ENCODE peak calls at places on chromosome 22, in ten cellular contexts. Z is BE2C; Q is GM23248; W is ovary; H is aorta; R is SJSA1; G is EL; B is activated CD4-positive, alpha-beta T cell treated with anti-CD3 and anti-CD28 coated beads for 24 hours; O is T47D; K is stimulated activated CD8-positive, alpha-beta memory T cell treated with anti-CD3 and anti-CD28 coated beads, Interleukin-15, amount 100 ng/mL, for 1 hour. F is an unnamed sample.

GRCh38 chr22:44361391-44362126 is 48.8 kb upstream of the SHISAL1 start:
- DNase-seq in Z (no peak), Q (no peak), W (peak; percentile 22), H (peak; percentile 39), R (no peak), G (no peak), B (no peak), O (peak; percentile 13), K (no peak), F (no peak)

GRCh38 chr22:40498454-40499186 is 128.2 kb downstream of the SGSM3 start:
- DNase-seq in Z (no peak), Q (peak; percentile 89), W (no peak), H (no peak), R (peak; percentile 97), G (peak; percentile 97), B (no peak), O (peak; percentile 48), K (no peak), F (peak; percentile 76)

GRCh38 chr22:27133951-27134664 is 476.7 kb downstream of the MIAT start:
- DNase-seq in Z (no peak), Q (peak; percentile 96), W (no peak), H (peak; percentile 75), R (peak; percentile 84), G (peak; percentile 93), B (no peak), O (no peak), K (no peak), F (peak; percentile 91)

GRCh38 chr22:37870273-37870672 is 21.1 kb downstream of the EIF3L start:
- DNase-seq in Z (no peak), Q (no peak), W (no peak), H (no peak), R (peak; percentile 60), G (no peak), B (no peak), O (no peak), K (no peak), F (no peak)

GRCh38 chr22:44574057-44574456 is 76.0 kb upstream of the RTL6 start:
- DNase-seq in Z (no peak), Q (peak; percentile 94), W (peak; percentile 51), H (peak; percentile 80), R (peak; percentile 70), G (peak; percentile 69), B (no peak), O (no peak), K (no peak), F (peak; percentile 47)

GRCh38 chr22:45934659-45935341 is 42.2 kb downstream of the WNT7B start:
- DNase-seq in Z (peak; percentile 73), Q (peak; percentile 96), W (peak; percentile 46), H (peak; percentile 70), R (peak; percentile 74), G (peak; percentile 88), B (no peak), O (peak; percentile 26), K (no peak), F (peak; percentile 56)

GRCh38 chr22:50507991-50508884 is at the start of gene NCAPH2:
- DNase-seq in Z (peak; percentile 98), Q (peak; percentile 99), W (peak; percentile 98), H (peak; percentile 97), R (peak; percentile 94), G (peak; percentile 97), B (peak; percentile 97), O (peak; percentile 96), K (peak; percentile 96), F (peak; percentile 89)

GRCh38 chr22:32751065-32751739 is 50.3 kb upstream of the TIMP3 start:
- DNase-seq in Z (no peak), Q (no peak), W (no peak), H (no peak), R (no peak), G (no peak), B (no peak), O (no peak), K (no peak), F (no peak)

GRCh38 chr22:48829908-48830307 is 997.8 kb downstream of the BRD1 start:
- DNase-seq in Z (no peak), Q (no peak), W (no peak), H (no peak), R (no peak), G (no peak), B (no peak), O (no peak), K (no peak), F (no peak)

GRCh38 chr22:23233746-23234408 is 53.6 kb downstream of the BCR start:
- DNase-seq in Z (peak; percentile 26), Q (peak; percentile 81), W (peak; percentile 37), H (peak; percentile 56), R (peak; percentile 89), G (peak; percentile 90), B (peak; percentile 56), O (no peak), K (no peak), F (peak; percentile 68)

GRCh38 chr22:17541476-17541875 is 21.8 kb upstream of the SLC25A18 start:
- DNase-seq in Z (no peak), Q (no peak), W (no peak), H (no peak), R (no peak), G (no peak), B (no peak), O (no peak), K (no peak), F (no peak)

GRCh38 chr22:33579448-33580093 is 340.7 kb downstream of the LARGE1 start:
- DNase-seq in Z (peak; percentile 33), Q (peak; percentile 58), W (peak; percentile 18), H (peak; percentile 49), R (peak; percentile 37), G (peak; percentile 2), B (peak; percentile 17), O (peak; percentile 65), K (peak; percentile 2), F (no peak)

GRCh38 chr22:50674127-50674493 is 1.5 kb downstream of the SHANK3 start:
- DNase-seq in Z (no peak), Q (no peak), W (no peak), H (no peak), R (no peak), G (no peak), B (no peak), O (no peak), K (no peak), F (no peak)

GRCh38 chr22:39089928-39090327 is 7.1 kb upstream of the APOBEC3H start:
- DNase-seq in Z (no peak), Q (peak; percentile 32), W (no peak), H (no peak), R (no peak), G (no peak), B (no peak), O (no peak), K (no peak), F (no peak)

GRCh38 chr22:21448627-21449416 is 18.4 kb upstream of the TMEM191C start:
- DNase-seq in Z (no peak), Q (no peak), W (peak; percentile 6), H (peak; percentile 29), R (no peak), G (no peak), B (no peak), O (no peak), K (no peak), F (no peak)

GRCh38 chr22:31647516-31647915 is 14.5 kb downstream of the PISD start:
- DNase-seq in Z (no peak), Q (peak; percentile 95), W (no peak), H (no peak), R (peak; percentile 41), G (peak; percentile 84), B (no peak), O (no peak), K (no peak), F (no peak)

GRCh38 chr22:30922151-30922611 is 46.4 kb downstream of the MORC2 start:
- DNase-seq in Z (no peak), Q (peak; percentile 69), W (peak; percentile 72), H (peak; percentile 86), R (no peak), G (peak; percentile 39), B (peak; percentile 71), O (no peak), K (peak; percentile 68), F (no peak)

GRCh38 chr22:35379146-35379993 is 1.5 kb upstream of the HMOX1 start:
- DNase-seq in Z (no peak), Q (no peak), W (no peak), H (no peak), R (no peak), G (no peak), B (no peak), O (no peak), K (no peak), F (no peak)

GRCh38 chr22:40660725-40661124 is 18.6 kb upstream of the MCHR1 start:
- DNase-seq in Z (no peak), Q (no peak), W (no peak), H (no peak), R (no peak), G (no peak), B (no peak), O (no peak), K (no peak), F (no peak)

GRCh38 chr22:32636884-32637283 is 162.3 kb downstream of the FBXO7 start:
- DNase-seq in Z (no peak), Q (peak; percentile 36), W (no peak), H (no peak), R (no peak), G (no peak), B (no peak), O (no peak), K (no peak), F (no peak)

GRCh38 chr22:50532824-50533344 is 3.1 kb upstream of the TYMP start:
- DNase-seq in Z (no peak), Q (no peak), W (no peak), H (peak; percentile 51), R (no peak), G (no peak), B (no peak), O (no peak), K (no peak), F (no peak)

GRCh38 chr22:23696326-23696851 is 5.6 kb downstream of the RGL4 start:
- DNase-seq in Z (no peak), Q (no peak), W (no peak), H (peak; percentile 61), R (no peak), G (no peak), B (peak; percentile 52), O (no peak), K (peak; percentile 38), F (no peak)

GRCh38 chr22:48358886-48359612 is 1468.6 kb downstream of the BRD1 start:
- DNase-seq in Z (no peak), Q (no peak), W (no peak), H (no peak), R (no peak), G (no peak), B (no peak), O (no peak), K (no peak), F (no peak)

GRCh38 chr22:48254311-48254873 is 1491.9 kb downstream of the TBC1D22A start:
- DNase-seq in Z (no peak), Q (no peak), W (no peak), H (no peak), R (no peak), G (no peak), B (no peak), O (no peak), K (no peak), F (no peak)

GRCh38 chr22:49670610-49671330 is 156.9 kb downstream of the BRD1 start:
- DNase-seq in Z (no peak), Q (no peak), W (no peak), H (peak; percentile 46), R (no peak), G (no peak), B (no peak), O (no peak), K (no peak), F (no peak)

GRCh38 chr22:27987557-27987956 is 68.5 kb upstream of the PITPNB start:
- DNase-seq in Z (no peak), Q (peak; percentile 11), W (no peak), H (no peak), R (peak; percentile 94), G (peak; percentile 98), B (no peak), O (no peak), K (no peak), F (peak; percentile 75)

GRCh38 chr22:17974703-17975372 is 49.5 kb downstream of the MICAL3 start:
- DNase-seq in Z (no peak), Q (no peak), W (no peak), H (no peak), R (no peak), G (no peak), B (peak; percentile 19), O (no peak), K (no peak), F (no peak)

GRCh38 chr22:49727881-49728563 is 99.7 kb downstream of the BRD1 start:
- DNase-seq in Z (no peak), Q (no peak), W (no peak), H (peak; percentile 14), R (no peak), G (no peak), B (no peak), O (no peak), K (no peak), F (no peak)

F was measured in HS-27A.